ENCODE peak calls at places on chromosomes 6 and 20, in nine cellular contexts. K is heart left ventricle, S is mucosa of descending colon, E is breast epithelium, A is pancreas, F is AG10803, B is cardiac fibroblast, U is heart right ventricle, R is A549. N is an unnamed sample.

GRCh38 chr6:158002951-158003853 is 21.5 kb downstream of the SYNJ2 start:
- DNase-seq in K (peak), S (peak), E (peak), A (peak), F (peak), B (peak), U (peak), R (no peak), N (no peak)

GRCh38 chr6:116779569-116780164 is 14.1 kb upstream of the FAM162B start:
- DNase-seq in K (no peak), S (peak), E (no peak), A (no peak), F (peak), B (peak), U (no peak), R (peak), N (no peak)

GRCh38 chr6:108561742-108562502 is 1.2 kb downstream of the FOXO3 start:
- DNase-seq in K (peak), S (peak), E (no peak), A (peak), F (no peak), B (no peak), U (peak), R (no peak), N (no peak)

GRCh38 chr20:10658876-10659632 is 14.7 kb downstream of the JAG1 start:
- DNase-seq in K (no peak), S (no peak), E (no peak), A (no peak), F (no peak), B (no peak), U (no peak), R (no peak), N (no peak)

GRCh38 chr6:35081426-35081851 is 59.7 kb downstream of the TCP11 start:
- DNase-seq in K (peak), S (no peak), E (no peak), A (peak), F (no peak), B (no peak), U (no peak), R (no peak), N (no peak)

GRCh38 chr6:147161974-147162495 is 42.2 kb upstream of the STXBP5 start:
- DNase-seq in K (no peak), S (peak), E (no peak), A (no peak), F (peak), B (peak), U (no peak), R (peak), N (no peak)

GRCh38 chr6:47203968-47204611 is 105.6 kb downstream of the TNFRSF21 start:
- DNase-seq in K (no peak), S (no peak), E (no peak), A (no peak), F (no peak), B (no peak), U (no peak), R (no peak), N (no peak)

GRCh38 chr6:18147160-18147559 is 7.7 kb downstream of the TPMT start:
- DNase-seq in K (no peak), S (no peak), E (no peak), A (no peak), F (peak), B (peak), U (no peak), R (no peak), N (no peak)

GRCh38 chr6:7171119-7171518 is 63.4 kb downstream of the RREB1 start:
- DNase-seq in K (no peak), S (peak), E (no peak), A (no peak), F (no peak), B (no peak), U (no peak), R (no peak), N (no peak)

GRCh38 chr20:25532971-25533391 is 52.4 kb downstream of the NINL start:
- DNase-seq in K (no peak), S (no peak), E (no peak), A (no peak), F (peak), B (peak), U (no peak), R (no peak), N (no peak)

GRCh38 chr6:39653631-39654030 is 71.6 kb downstream of the KIF6 start:
- DNase-seq in K (no peak), S (no peak), E (no peak), A (no peak), F (no peak), B (no peak), U (no peak), R (no peak), N (no peak)

GRCh38 chr20:50815162-50815989 is 20.5 kb downstream of the BCAS4 start:
- DNase-seq in K (no peak), S (no peak), E (no peak), A (no peak), F (peak), B (peak), U (no peak), R (no peak), N (no peak)

GRCh38 chr20:4134861-4135379 is 119.6 kb upstream of the RNF24 start:
- DNase-seq in K (no peak), S (no peak), E (no peak), A (no peak), F (no peak), B (no peak), U (no peak), R (peak), N (no peak)

GRCh38 chr20:61331542-61331941 is 79.5 kb downstream of the CDH4 start:
- DNase-seq in K (no peak), S (no peak), E (no peak), A (no peak), F (no peak), B (no peak), U (no peak), R (no peak), N (no peak)

GRCh38 chr6:31898200-31899011 is 908 bp upstream of the EHMT2 start:
- DNase-seq in K (no peak), S (peak), E (no peak), A (no peak), F (peak), B (peak), U (no peak), R (peak), N (no peak)

GRCh38 chr6:169454204-169454871 is 200.7 kb upstream of the THBS2 start:
- DNase-seq in K (no peak), S (no peak), E (peak), A (no peak), F (peak), B (peak), U (no peak), R (no peak), N (no peak)

GRCh38 chr20:56469077-56469449 is 636 bp downstream of the RTF2 start:
- DNase-seq in K (no peak), S (no peak), E (no peak), A (no peak), F (no peak), B (no peak), U (no peak), R (no peak), N (no peak)

GRCh38 chr6:18742406-18742805 is 355.3 kb downstream of the RNF144B start:
- DNase-seq in K (no peak), S (no peak), E (no peak), A (no peak), F (peak), B (peak), U (no peak), R (no peak), N (peak)

GRCh38 chr6:83086751-83087150 is 19.3 kb downstream of the DOP1A start:
- DNase-seq in K (no peak), S (no peak), E (no peak), A (no peak), F (no peak), B (no peak), U (no peak), R (no peak), N (no peak)

GRCh38 chr20:24450646-24451376 is 18.6 kb upstream of the SYNDIG1 start:
- DNase-seq in K (no peak), S (no peak), E (no peak), A (no peak), F (no peak), B (no peak), U (no peak), R (no peak), N (no peak)

GRCh38 chr20:7859371-7859802 is 80.9 kb downstream of the HAO1 start:
- DNase-seq in K (peak), S (peak), E (no peak), A (no peak), F (peak), B (peak), U (no peak), R (peak), N (peak)

GRCh38 chr6:124056884-124057283 is 253.2 kb downstream of the NKAIN2 start:
- DNase-seq in K (no peak), S (no peak), E (no peak), A (no peak), F (no peak), B (no peak), U (no peak), R (no peak), N (no peak)

GRCh38 chr6:71410164-71410566 is 121.6 kb downstream of the OGFRL1 start:
- DNase-seq in K (no peak), S (no peak), E (no peak), A (no peak), F (no peak), B (peak), U (no peak), R (peak), N (no peak)

GRCh38 chr20:59566631-59567524 is 37.5 kb upstream of the PHACTR3 start:
- DNase-seq in K (no peak), S (no peak), E (no peak), A (no peak), F (no peak), B (no peak), U (no peak), R (no peak), N (no peak)

GRCh38 chr6:92377137-92377536 is 1042.2 kb downstream of the EPHA7 start:
- DNase-seq in K (no peak), S (no peak), E (no peak), A (no peak), F (no peak), B (no peak), U (no peak), R (no peak), N (no peak)

GRCh38 chr20:17629678-17630089 is 52.4 kb downstream of the RRBP1 start:
- DNase-seq in K (no peak), S (no peak), E (no peak), A (no peak), F (no peak), B (no peak), U (no peak), R (no peak), N (no peak)

GRCh38 chr6:88298446-88298845 is 132.3 kb upstream of the CNR1 start:
- DNase-seq in K (no peak), S (no peak), E (no peak), A (no peak), F (no peak), B (no peak), U (no peak), R (no peak), N (no peak)

GRCh38 chr20:44070139-44070900 is 116.7 kb downstream of the JPH2 start:
- DNase-seq in K (no peak), S (no peak), E (peak), A (no peak), F (no peak), B (no peak), U (no peak), R (no peak), N (no peak)

GRCh38 chr20:61086031-61086430 is 166.0 kb upstream of the CDH4 start:
- DNase-seq in K (no peak), S (no peak), E (no peak), A (no peak), F (no peak), B (no peak), U (no peak), R (no peak), N (no peak)

GRCh38 chr20:36666181-36666740 is 20.3 kb upstream of the SLA2 start:
- DNase-seq in K (no peak), S (peak), E (no peak), A (no peak), F (peak), B (peak), U (no peak), R (peak), N (no peak)

GRCh38 chr20:50790651-50791277 is 4.1 kb upstream of the BCAS4 start:
- DNase-seq in K (peak), S (peak), E (peak), A (peak), F (peak), B (peak), U (peak), R (peak), N (peak)

GRCh38 chr6:83311231-83311630 is 118.1 kb downstream of the RWDD2A start:
- DNase-seq in K (no peak), S (no peak), E (no peak), A (no peak), F (peak), B (peak), U (no peak), R (no peak), N (no peak)

GRCh38 chr6:2719053-2719375 is 31.7 kb downstream of the MYLK4 start:
- DNase-seq in K (no peak), S (no peak), E (no peak), A (no peak), F (no peak), B (peak), U (no peak), R (no peak), N (no peak)

GRCh38 chr6:19723533-19723932 is 113.6 kb upstream of the ID4 start:
- DNase-seq in K (no peak), S (no peak), E (no peak), A (no peak), F (peak), B (peak), U (no peak), R (peak), N (no peak)

GRCh38 chr20:60559462-60559861 is 601.2 kb downstream of the CDH26 start:
- DNase-seq in K (no peak), S (no peak), E (no peak), A (no peak), F (no peak), B (no peak), U (no peak), R (no peak), N (no peak)

GRCh38 chr20:45419188-45420091 is 3.5 kb downstream of the PIGT start:
- DNase-seq in K (peak), S (peak), E (peak), A (no peak), F (peak), B (peak), U (peak), R (peak), N (no peak)

GRCh38 chr6:4023240-4023639 is 55.7 kb downstream of the FAM217A start:
- DNase-seq in K (no peak), S (no peak), E (no peak), A (no peak), F (peak), B (peak), U (no peak), R (no peak), N (no peak)

GRCh38 chr20:48530957-48531356 is 296.8 kb downstream of the PREX1 start:
- DNase-seq in K (no peak), S (no peak), E (no peak), A (no peak), F (no peak), B (no peak), U (no peak), R (no peak), N (no peak)

GRCh38 chr6:28458577-28458976 is 15.3 kb upstream of the ZSCAN23 start:
- DNase-seq in K (no peak), S (no peak), E (no peak), A (no peak), F (no peak), B (no peak), U (no peak), R (no peak), N (no peak)
- TF ChIP-seq CTCF in K (no peak), S (no peak), E (no peak), A (no peak), F (no peak), B (no peak), U (no peak), R (no peak), N (no peak)

DNA sequence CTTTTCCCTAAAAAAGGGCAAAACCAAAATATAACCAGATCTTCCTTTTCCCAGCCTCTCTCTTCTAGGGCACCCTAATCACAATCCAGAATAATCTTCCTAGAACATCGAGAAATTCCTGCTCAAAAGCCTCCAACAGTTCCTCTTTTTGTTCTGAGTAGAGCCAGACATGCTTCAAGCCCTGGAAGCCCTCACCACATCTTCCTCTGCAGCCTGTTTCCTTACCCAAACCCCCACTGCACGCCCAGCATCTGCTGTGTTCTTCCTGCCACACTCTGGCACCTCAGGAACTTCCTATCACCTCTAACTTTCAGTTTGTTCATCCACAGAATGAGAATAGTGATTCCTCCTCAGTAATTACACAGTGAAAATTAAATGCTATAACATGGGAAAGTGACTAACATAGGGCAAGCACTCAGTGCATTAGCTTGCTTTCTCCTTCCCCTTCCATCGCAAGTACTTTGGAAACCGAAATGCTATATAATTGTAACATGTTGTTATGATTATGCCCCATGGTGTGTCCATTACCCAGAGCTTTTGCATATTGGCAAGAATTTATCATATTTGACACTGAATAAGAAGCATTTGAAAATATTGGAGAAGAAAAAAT is 26.3 kb downstream of the C6orf89 start:
- DNase-seq in K (no peak), S (no peak), E (no peak), A (no peak), F (no peak), B (no peak), U (no peak), R (no peak), N (no peak)
- H3K4me3 ChIP-seq in K (no peak), S (no peak), E (no peak), A (no peak), F (no peak), B (no peak), U (no peak), R (no peak), N (no peak)

GRCh38 chr6:111668410-111668809 is 62.7 kb upstream of the TRAF3IP2 start:
- DNase-seq in K (no peak), S (no peak), E (no peak), A (no peak), F (no peak), B (no peak), U (no peak), R (no peak), N (no peak)
- TF ChIP-seq CTCF in K (no peak), S (no peak), E (peak), A (peak), F (peak), B (peak), U (peak), R (no peak), N (peak)

GRCh38 chr20:53052380-53052779 is 80.2 kb downstream of the TSHZ2 start:
- DNase-seq in K (no peak), S (no peak), E (no peak), A (no peak), F (no peak), B (no peak), U (no peak), R (no peak), N (no peak)

GRCh38 chr20:53045941-53046340 is 73.8 kb downstream of the TSHZ2 start:
- DNase-seq in K (no peak), S (no peak), E (no peak), A (no peak), F (no peak), B (no peak), U (no peak), R (no peak), N (no peak)

GRCh38 chr20:53050338-53050737 is 78.2 kb downstream of the TSHZ2 start:
- DNase-seq in K (no peak), S (no peak), E (no peak), A (no peak), F (no peak), B (no peak), U (no peak), R (no peak), N (no peak)

GRCh38 chr20:53047203-53047602 is 75.0 kb downstream of the TSHZ2 start:
- DNase-seq in K (no peak), S (no peak), E (no peak), A (no peak), F (no peak), B (no peak), U (no peak), R (no peak), N (no peak)

GRCh38 chr20:53048387-53048786 is 76.2 kb downstream of the TSHZ2 start:
- DNase-seq in K (no peak), S (no peak), E (no peak), A (no peak), F (no peak), B (no peak), U (no peak), R (no peak), N (no peak)
- H3K4me3 ChIP-seq in K (no peak), S (no peak), E (no peak), A (no peak), F (no peak), B (no peak), U (no peak), R (no peak), N (no peak)

DNA sequence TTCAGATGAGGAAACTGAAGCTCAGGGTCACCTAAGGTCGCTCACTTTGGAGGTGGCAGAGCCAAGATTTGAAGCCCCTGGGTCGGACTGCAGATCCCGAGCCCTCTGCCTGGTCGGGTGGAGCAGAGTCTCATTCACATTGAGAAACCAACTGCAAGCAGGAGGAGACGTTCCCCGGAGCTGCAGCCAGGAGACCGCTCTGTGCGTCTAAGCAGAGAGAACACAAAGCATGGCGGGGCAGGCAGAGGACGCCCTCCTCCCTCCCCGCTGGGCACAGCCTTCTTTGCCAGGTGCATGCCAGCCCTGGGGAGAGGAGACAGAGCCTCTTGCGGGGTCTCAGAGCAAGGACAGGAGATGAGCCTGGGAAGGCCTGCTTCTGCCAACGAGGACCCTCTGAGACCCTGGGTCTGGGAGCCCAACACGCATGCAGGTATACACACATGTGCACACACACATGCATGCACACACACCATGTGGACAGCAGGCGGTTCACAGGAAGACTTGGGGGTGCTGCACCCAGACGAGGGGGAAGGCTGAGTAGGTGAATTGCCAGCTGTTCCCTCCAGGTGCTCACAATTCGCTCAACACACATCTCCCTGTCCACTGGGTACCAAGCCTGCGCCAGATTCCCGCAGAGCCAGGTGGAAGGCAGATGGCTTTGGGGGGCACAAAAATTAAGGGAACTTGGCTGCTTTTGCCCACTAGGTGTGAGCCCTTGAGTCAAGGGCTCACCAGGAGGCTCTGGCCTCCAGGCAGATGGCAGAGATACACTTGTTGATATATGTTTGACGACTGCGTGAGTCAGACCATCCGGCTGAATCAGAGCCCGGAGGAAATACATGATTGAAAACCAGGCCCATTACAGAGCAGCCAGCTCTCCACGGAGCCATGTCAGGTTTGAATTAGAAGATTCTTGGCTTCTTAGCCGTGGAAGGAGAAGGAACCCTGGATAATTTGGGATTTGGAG is 5.5 kb upstream of the NTSR1 start:
- DNase-seq in K (peak), S (no peak), E (no peak), A (no peak), F (peak), B (peak), U (peak), R (peak), N (peak)
- TF ChIP-seq CTCF in K (no peak), S (no peak), E (no peak), A (no peak), F (peak), B (peak), U (no peak), R (peak), N (peak)